ENCODE peak calls at places on chromosomes 12 and 14, in six cellular contexts. D is naive thymus-derived CD4-positive, alpha-beta T cell; B is PC-9; I is cardiac muscle cell; Y is uterus; U is GM23248. C is an unnamed sample. For H3K9me3, H3K4me1 and H3K36me3, the result is how much of the 10 kb centered on the place peaks cover.

GRCh38 chr14:61889914-61890351 is 127.7 kb downstream of the SNAPC1 start:
- DNase-seq in Y (no peak), D (no peak), I (no peak), B (no peak), U (no peak), C (no peak)

GRCh38 chr14:61754627-61755381 is 7.4 kb upstream of the SNAPC1 start:
- DNase-seq in Y (no peak), D (no peak), I (no peak), B (no peak), U (peak), C (no peak)

GRCh38 chr12:113398346-113399290 is 5.1 kb downstream of the SDS start:
- DNase-seq in B (no peak), U (no peak), D (no peak), I (no peak), Y (no peak), C (peak)

GRCh38 chr12:86445361-86445760 is 189.2 kb upstream of the MGAT4C start:
- DNase-seq in U (no peak), D (no peak), I (no peak), B (no peak), Y (no peak), C (no peak)

GRCh38 chr14:21526672-21527319 is 650 bp upstream of the SALL2 start:
- DNase-seq in I (peak), B (no peak), D (no peak), Y (no peak), U (no peak), C (peak)

GRCh38 chr14:73269729-73270651 is 32.7 kb downstream of the PAPLN start:
- DNase-seq in I (peak), D (no peak), B (peak), Y (peak), U (no peak), C (peak)

GRCh38 chr12:64860446-64860998 is 36.1 kb downstream of the TBC1D30 start:
- DNase-seq in U (no peak), Y (no peak), B (no peak), I (no peak), D (no peak), C (no peak)

GRCh38 chr14:92542766-92543554 is 29.4 kb downstream of the RIN3 start:
- DNase-seq in I (no peak), D (no peak), B (no peak), U (no peak), Y (no peak), C (no peak)

GRCh38 chr14:43116341-43116740 is 1390.7 kb downstream of the FSCB start:
- DNase-seq in Y (no peak), B (no peak), I (no peak), U (no peak), D (no peak), C (no peak)

GRCh38 chr12:57590892-57591566 is at the start of gene PIP4K2C:
- DNase-seq in U (peak), B (peak), Y (peak), I (peak), D (peak), C (peak)

GRCh38 chr12:24226745-24227350 is 277.4 kb upstream of the SOX5 start:
- DNase-seq in Y (no peak), B (no peak), D (no peak), U (peak), I (no peak), C (peak)

GRCh38 chr14:106318700-106319099 is 792.3 kb downstream of the TMEM121 start:
- DNase-seq in B (no peak), D (peak), I (no peak), U (no peak), Y (no peak), C (no peak)

GRCh38 chr12:109461846-109462766 is 15.0 kb downstream of the KCTD10 start:
- DNase-seq in U (peak), D (no peak), B (peak), I (peak), Y (peak), C (peak)

GRCh38 chr12:56884421-56884820 is 49.8 kb downstream of the SDR9C7 start:
- DNase-seq in B (no peak), I (no peak), U (peak), D (no peak), Y (no peak), C (peak)

GRCh38 chr12:1644523-1645438 is 15.8 kb downstream of the WNT5B start:
- DNase-seq in Y (peak), I (no peak), D (no peak), U (peak), B (no peak), C (peak)

GRCh38 chr12:51128905-51129304 is 44.0 kb downstream of the TFCP2 start:
- DNase-seq in U (no peak), B (no peak), Y (no peak), D (no peak), I (no peak), C (no peak)

GRCh38 chr14:56120091-56120632 is 2.0 kb downstream of the PELI2 start:
- DNase-seq in Y (no peak), U (peak), B (no peak), D (no peak), I (peak), C (peak)

GRCh38 chr14:55706893-55707292 is 126.9 kb downstream of the KTN1 start:
- DNase-seq in U (peak), D (no peak), B (no peak), Y (no peak), I (no peak), C (no peak)

GRCh38 chr12:112937741-112938719 is at the start of gene OAS3:
- DNase-seq in Y (peak), U (peak), D (peak), B (peak), I (peak), C (peak)

GRCh38 chr14:60090864-60091519 is 731 bp upstream of the PCNX4 start:
- DNase-seq in I (peak), U (peak), D (no peak), B (peak), Y (peak), C (peak)

GRCh38 chr12:41402804-41403203 is 214.7 kb downstream of the PDZRN4 start:
- DNase-seq in B (no peak), Y (no peak), D (no peak), I (no peak), U (peak), C (no peak)

GRCh38 chr12:109706747-109707469 is 6.7 kb upstream of the FAM222A start:
- DNase-seq in I (no peak), B (no peak), D (no peak), U (no peak), Y (no peak), C (peak)

GRCh38 chr14:88481794-88482193 is 73.0 kb downstream of the PTPN21 start:
- DNase-seq in B (no peak), U (no peak), I (peak), Y (no peak), D (no peak), C (no peak)

GRCh38 chr14:72433511-72433910 is 460.4 kb downstream of the DPF3 start:
- DNase-seq in Y (no peak), U (peak), I (no peak), B (no peak), D (no peak), C (peak)

GRCh38 chr14:45073480-45073879 is 10.4 kb upstream of the PRPF39 start:
- DNase-seq in D (no peak), U (no peak), I (no peak), B (no peak), Y (no peak), C (no peak)

GRCh38 chr12:105740337-105740736 is 398.4 kb downstream of the NUAK1 start:
- DNase-seq in D (no peak), I (no peak), U (no peak), Y (no peak), B (no peak), C (no peak)

GRCh38 chr14:63713765-63714164 is 14.1 kb downstream of the SGPP1 start:
- DNase-seq in Y (no peak), I (no peak), B (peak), U (peak), D (no peak), C (peak)

GRCh38 chr14:50875359-50876090 is 3.7 kb downstream of the ABHD12B start:
- DNase-seq in I (no peak), U (peak), B (no peak), D (no peak), Y (no peak), C (peak)

GRCh38 chr14:54564799-54565235 is 2.1 kb upstream of the SAMD4A start:
- DNase-seq in B (no peak), U (peak), D (no peak), Y (peak), I (no peak), C (peak)

GRCh38 chr12:117980621-117981020 is 11.8 kb upstream of the KSR2 start:
- DNase-seq in Y (no peak), D (no peak), I (no peak), B (no peak), U (peak), C (no peak)

GRCh38 chr14:81402123-81402495 is 2.0 kb upstream of the STON2 start:
- DNase-seq in B (no peak), U (peak), D (no peak), Y (no peak), I (no peak), C (peak)

GRCh38 chr14:100679707-100680438 is 46.8 kb upstream of the DLK1 start:
- DNase-seq in Y (peak), U (peak), B (no peak), D (no peak), I (peak), C (peak)

GRCh38 chr12:43835656-43836454 is at the start of gene TMEM117:
- DNase-seq in I (peak), Y (peak), D (peak), B (peak), U (peak), C (peak)

GRCh38 chr12:56763753-56764657 is 881 bp downstream of the HSD17B6 start:
- DNase-seq in I (no peak), D (no peak), U (peak), B (no peak), Y (no peak), C (no peak)

GRCh38 chr12:52256165-52256935 is 18.1 kb upstream of the KRT86 start:
- DNase-seq in D (no peak), U (no peak), Y (no peak), I (no peak), B (peak), C (peak)

GRCh38 chr12:49549735-49550710 is 11.2 kb downstream of the KCNH3 start:
- DNase-seq in U (no peak), I (no peak), D (no peak), B (no peak), Y (no peak), C (peak)

GRCh38 chr14:64234877-64235651 is 59.1 kb downstream of the ESR2 start:
- DNase-seq in I (no peak), B (peak), U (no peak), D (no peak), Y (no peak), C (no peak)

GRCh38 chr12:75525263-75525662 is 13.9 kb upstream of the KRR1 start:
- DNase-seq in B (no peak), I (no peak), D (no peak), U (peak), Y (no peak), C (peak)
- H3K9me3 ChIP-seq in B (under half), I (under half), D (under half), U (under half), Y (under half), C (under half)

DNA sequence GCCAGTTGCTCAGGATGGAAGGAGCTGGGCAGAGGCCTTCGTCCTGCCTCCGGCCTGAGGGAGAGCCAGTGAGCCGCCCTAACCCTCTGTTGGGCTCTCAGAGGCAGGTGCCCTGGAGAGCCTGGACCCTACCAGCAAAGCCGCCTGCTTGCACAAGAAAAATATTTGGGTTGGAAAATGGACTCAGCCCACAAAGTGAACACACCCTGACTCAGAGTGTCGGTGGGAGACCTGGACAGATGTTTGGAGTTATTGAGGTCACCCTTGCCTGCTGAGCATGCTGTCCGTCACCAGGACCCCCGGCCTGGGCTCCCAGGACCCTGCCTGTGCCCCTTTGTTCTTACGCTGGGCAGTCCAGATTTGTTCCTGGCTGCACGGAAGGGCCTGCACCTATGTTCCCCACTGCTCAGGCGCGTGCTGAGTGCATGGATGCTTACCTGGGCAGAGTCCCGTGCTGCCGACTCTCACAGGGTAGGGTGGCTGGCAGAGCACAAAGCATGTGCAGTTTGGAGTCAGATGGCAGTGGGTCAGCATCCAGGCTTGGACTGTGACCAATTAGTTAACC is 22.4 kb downstream of the FAM181A start:
- DNase-seq in B (no peak), Y (no peak), U (no peak), D (no peak), I (no peak), C (peak)
- H3K4me1 ChIP-seq in B (under half), Y (under half), U (under half), D (under half), I (under half), C (under half)

GRCh38 chr14:99342204-99342603 is 70.2 kb upstream of the BCL11B start:
- DNase-seq in U (no peak), Y (no peak), B (no peak), I (no peak), D (no peak), C (no peak)

GRCh38 chr14:99338313-99338712 is 66.3 kb upstream of the BCL11B start:
- DNase-seq in Y (no peak), D (no peak), U (no peak), I (no peak), B (no peak), C (peak)

GRCh38 chr14:99344051-99344450 is 72.1 kb upstream of the BCL11B start:
- DNase-seq in I (no peak), Y (no peak), D (no peak), B (no peak), U (no peak), C (peak)

GRCh38 chr14:99342906-99343305 is 70.9 kb upstream of the BCL11B start:
- DNase-seq in Y (no peak), U (no peak), D (no peak), I (no peak), B (no peak), C (peak)

DNA sequence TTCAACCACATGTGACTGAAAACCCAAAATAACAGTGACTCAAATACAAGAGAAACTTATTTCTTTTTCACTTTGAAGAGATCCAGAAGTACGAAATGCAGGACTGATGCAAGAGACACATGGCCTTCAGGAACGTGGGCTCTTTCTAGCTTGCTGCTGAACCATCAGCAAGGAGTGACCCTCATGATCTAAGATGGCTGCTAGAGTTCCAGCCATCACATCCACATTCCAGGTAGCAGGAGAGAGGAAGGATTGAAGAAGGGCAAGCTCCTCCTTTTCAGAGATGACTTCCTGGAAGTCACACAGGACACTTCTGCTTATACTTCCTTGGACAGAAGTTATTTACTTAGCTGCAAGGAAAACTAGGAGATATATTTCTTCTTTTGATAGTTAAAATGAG is 67.6 kb upstream of the BCL11B start:
- DNase-seq in I (no peak), Y (no peak), B (no peak), U (no peak), D (no peak), C (peak)
- H3K36me3 ChIP-seq in I (under half), Y (under half), B (under half), U (under half), D (under half), C (under half)

GRCh38 chr12:34212651-34213050 is 190.4 kb downstream of the ALG10 start:
- DNase-seq in U (no peak), D (no peak), B (no peak), Y (no peak), I (no peak), C (no peak)
- H3K9me3 ChIP-seq in U (under half), D (under half), B (under half), Y (under half), I (under half), C (under half)

DNA sequence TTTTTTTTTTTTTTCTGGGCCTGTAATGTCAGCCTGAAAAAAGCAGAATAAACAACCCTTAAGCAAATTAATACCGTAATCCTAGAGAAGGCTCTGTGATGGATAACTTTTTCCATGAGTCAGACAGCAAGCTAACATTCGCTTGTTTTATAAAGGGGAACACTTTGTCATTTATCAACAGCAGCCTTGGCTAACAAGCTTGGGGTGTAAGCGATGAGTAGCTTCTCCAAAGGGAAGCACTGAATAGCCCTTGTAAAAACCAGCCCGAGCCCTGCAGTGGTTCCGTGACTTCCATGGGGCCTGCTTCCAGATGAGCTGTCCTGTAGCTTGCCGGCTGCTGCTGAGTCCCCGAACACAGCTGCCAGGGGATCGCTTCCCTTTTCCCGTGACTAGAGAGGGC is 29.6 kb downstream of the CD9 start:
- DNase-seq in D (no peak), I (no peak), B (no peak), U (peak), Y (peak), C (peak)
- H3K4me1 ChIP-seq in D (under half), I (under half), B (half or more), U (under half), Y (half or more), C (under half)

GRCh38 chr14:52873096-52873495 is 77.8 kb downstream of the FERMT2 start:
- DNase-seq in U (no peak), I (no peak), B (no peak), Y (no peak), D (no peak), C (no peak)
- H3K36me3 ChIP-seq in U (half or more), I (half or more), B (under half), Y (under half), D (under half), C (half or more)

GRCh38 chr14:48096869-48097268 is 421.5 kb upstream of the MDGA2 start:
- DNase-seq in I (no peak), U (no peak), Y (no peak), B (no peak), D (no peak), C (no peak)
- H3K9me3 ChIP-seq in I (under half), U (under half), Y (under half), B (under half), D (under half), C (under half)

GRCh38 chr14:67280506-67280905 is 39.3 kb downstream of the PALS1 start:
- DNase-seq in I (no peak), D (no peak), U (no peak), Y (no peak), B (no peak), C (no peak)

GRCh38 chr14:67285876-67286452 is 44.7 kb downstream of the PALS1 start:
- DNase-seq in U (peak), I (peak), Y (no peak), D (no peak), B (no peak), C (no peak)
- H3K4me1 ChIP-seq in U (under half), I (under half), Y (under half), D (under half), B (under half), C (under half)

C was measured in osteoblast.